ENCODE peak calls at places on chromosomes 6 and 20, in nine cellular contexts. One of them, this sample, is unnamed.

GRCh38 chr6:66771626-66772025 is 1064.6 kb upstream of the EYS start:
- DNase-seq in mammary epithelial cell: no peak
- DNase-seq in body of pancreas: no peak
- DNase-seq in PC-3: no peak
- DNase-seq in epithelial cell of esophagus: no peak
- DNase-seq in H9: no peak
- DNase-seq in esophagus squamous epithelium: no peak
- DNase-seq in lower leg skin: no peak
- DNase-seq in mucosa of descending colon: no peak
- DNase-seq in this sample: peak

GRCh38 chr20:45066372-45066771 is 34.6 kb downstream of the KCNS1 start:
- DNase-seq in lower leg skin: no peak
- DNase-seq in body of pancreas: no peak
- DNase-seq in PC-3: no peak
- DNase-seq in mucosa of descending colon: no peak
- DNase-seq in epithelial cell of esophagus: no peak
- DNase-seq in H9: no peak
- DNase-seq in esophagus squamous epithelium: no peak
- DNase-seq in mammary epithelial cell: no peak
- DNase-seq in this sample: no peak

GRCh38 chr6:145787688-145788087 is 26.9 kb downstream of the FBXO30 start:
- DNase-seq in H9: no peak
- DNase-seq in esophagus squamous epithelium: no peak
- DNase-seq in PC-3: no peak
- DNase-seq in mammary epithelial cell: no peak
- DNase-seq in mucosa of descending colon: no peak
- DNase-seq in lower leg skin: no peak
- DNase-seq in epithelial cell of esophagus: no peak
- DNase-seq in body of pancreas: no peak
- DNase-seq in this sample: no peak

GRCh38 chr6:27582928-27583725 is 110.2 kb upstream of the ZNF184 start:
- DNase-seq in esophagus squamous epithelium: no peak
- DNase-seq in mucosa of descending colon: no peak
- DNase-seq in H9: peak
- DNase-seq in body of pancreas: no peak
- DNase-seq in lower leg skin: no peak
- DNase-seq in mammary epithelial cell: peak
- DNase-seq in PC-3: peak
- DNase-seq in epithelial cell of esophagus: peak
- DNase-seq in this sample: peak

GRCh38 chr6:136031982-136032381 is 180.5 kb downstream of the PDE7B start:
- DNase-seq in esophagus squamous epithelium: no peak
- DNase-seq in lower leg skin: no peak
- DNase-seq in H9: no peak
- DNase-seq in mucosa of descending colon: no peak
- DNase-seq in PC-3: peak
- DNase-seq in mammary epithelial cell: no peak
- DNase-seq in body of pancreas: no peak
- DNase-seq in epithelial cell of esophagus: peak
- DNase-seq in this sample: peak

GRCh38 chr6:150857062-150857905 is 8.2 kb upstream of the MTHFD1L start:
- DNase-seq in H9: no peak
- DNase-seq in epithelial cell of esophagus: peak
- DNase-seq in mucosa of descending colon: no peak
- DNase-seq in mammary epithelial cell: peak
- DNase-seq in lower leg skin: no peak
- DNase-seq in esophagus squamous epithelium: no peak
- DNase-seq in body of pancreas: no peak
- DNase-seq in PC-3: peak
- DNase-seq in this sample: peak

GRCh38 chr20:17315491-17316231 is 88.8 kb downstream of the PCSK2 start:
- DNase-seq in mucosa of descending colon: no peak
- DNase-seq in lower leg skin: no peak
- DNase-seq in H9: peak
- DNase-seq in epithelial cell of esophagus: no peak
- DNase-seq in mammary epithelial cell: no peak
- DNase-seq in body of pancreas: peak
- DNase-seq in esophagus squamous epithelium: no peak
- DNase-seq in PC-3: no peak
- DNase-seq in this sample: no peak

GRCh38 chr20:53077373-53078205 is 105.4 kb downstream of the TSHZ2 start:
- DNase-seq in mammary epithelial cell: peak
- DNase-seq in lower leg skin: no peak
- DNase-seq in esophagus squamous epithelium: no peak
- DNase-seq in H9: no peak
- DNase-seq in epithelial cell of esophagus: peak
- DNase-seq in body of pancreas: peak
- DNase-seq in PC-3: peak
- DNase-seq in mucosa of descending colon: no peak
- DNase-seq in this sample: peak

GRCh38 chr6:17277256-17277655 is 3.9 kb upstream of the RBM24 start:
- DNase-seq in esophagus squamous epithelium: no peak
- DNase-seq in mucosa of descending colon: no peak
- DNase-seq in lower leg skin: no peak
- DNase-seq in PC-3: no peak
- DNase-seq in mammary epithelial cell: no peak
- DNase-seq in body of pancreas: no peak
- DNase-seq in H9: no peak
- DNase-seq in epithelial cell of esophagus: no peak
- DNase-seq in this sample: no peak

GRCh38 chr6:33692078-33692759 is 19.3 kb downstream of the UQCC2 start:
- DNase-seq in mucosa of descending colon: no peak
- DNase-seq in PC-3: peak
- DNase-seq in epithelial cell of esophagus: no peak
- DNase-seq in mammary epithelial cell: no peak
- DNase-seq in H9: peak
- DNase-seq in body of pancreas: no peak
- DNase-seq in lower leg skin: no peak
- DNase-seq in esophagus squamous epithelium: no peak
- DNase-seq in this sample: no peak

GRCh38 chr20:10316582-10316981 is 98.0 kb downstream of the SNAP25 start:
- DNase-seq in lower leg skin: no peak
- DNase-seq in mucosa of descending colon: no peak
- DNase-seq in H9: no peak
- DNase-seq in PC-3: peak
- DNase-seq in esophagus squamous epithelium: no peak
- DNase-seq in epithelial cell of esophagus: no peak
- DNase-seq in mammary epithelial cell: no peak
- DNase-seq in body of pancreas: no peak
- DNase-seq in this sample: no peak

GRCh38 chr6:150470131-150470530 is 101.3 kb downstream of the IYD start:
- DNase-seq in H9: no peak
- DNase-seq in esophagus squamous epithelium: no peak
- DNase-seq in body of pancreas: no peak
- DNase-seq in lower leg skin: no peak
- DNase-seq in mammary epithelial cell: no peak
- DNase-seq in epithelial cell of esophagus: no peak
- DNase-seq in mucosa of descending colon: no peak
- DNase-seq in PC-3: no peak
- DNase-seq in this sample: no peak

GRCh38 chr6:132446136-132446535 is 44.9 kb upstream of the MOXD1 start:
- DNase-seq in epithelial cell of esophagus: no peak
- DNase-seq in mammary epithelial cell: no peak
- DNase-seq in PC-3: no peak
- DNase-seq in mucosa of descending colon: no peak
- DNase-seq in H9: no peak
- DNase-seq in body of pancreas: no peak
- DNase-seq in esophagus squamous epithelium: no peak
- DNase-seq in lower leg skin: no peak
- DNase-seq in this sample: no peak

GRCh38 chr6:39752835-39753744 is 27.9 kb upstream of the KIF6 start:
- DNase-seq in mammary epithelial cell: no peak
- DNase-seq in mucosa of descending colon: no peak
- DNase-seq in body of pancreas: no peak
- DNase-seq in epithelial cell of esophagus: no peak
- DNase-seq in PC-3: no peak
- DNase-seq in H9: no peak
- DNase-seq in esophagus squamous epithelium: no peak
- DNase-seq in lower leg skin: no peak
- DNase-seq in this sample: no peak

GRCh38 chr6:7918403-7918802 is 7.8 kb upstream of the TXNDC5 start:
- DNase-seq in lower leg skin: no peak
- DNase-seq in mucosa of descending colon: no peak
- DNase-seq in PC-3: no peak
- DNase-seq in epithelial cell of esophagus: no peak
- DNase-seq in esophagus squamous epithelium: no peak
- DNase-seq in H9: no peak
- DNase-seq in mammary epithelial cell: no peak
- DNase-seq in body of pancreas: no peak
- DNase-seq in this sample: no peak

GRCh38 chr6:8219352-8219943 is 117.1 kb upstream of the EEF1E1 start:
- DNase-seq in body of pancreas: peak
- DNase-seq in mucosa of descending colon: no peak
- DNase-seq in esophagus squamous epithelium: no peak
- DNase-seq in PC-3: peak
- DNase-seq in lower leg skin: no peak
- DNase-seq in H9: no peak
- DNase-seq in mammary epithelial cell: peak
- DNase-seq in epithelial cell of esophagus: peak
- DNase-seq in this sample: peak

GRCh38 chr6:167426620-167427019 is 101.7 kb downstream of the TTLL2 start:
- DNase-seq in esophagus squamous epithelium: no peak
- DNase-seq in H9: no peak
- DNase-seq in lower leg skin: no peak
- DNase-seq in epithelial cell of esophagus: no peak
- DNase-seq in PC-3: no peak
- DNase-seq in mammary epithelial cell: no peak
- DNase-seq in body of pancreas: no peak
- DNase-seq in mucosa of descending colon: no peak
- DNase-seq in this sample: no peak

GRCh38 chr20:50251992-50252491 is 61.4 kb downstream of the CEBPB start:
- DNase-seq in mammary epithelial cell: no peak
- DNase-seq in mucosa of descending colon: no peak
- DNase-seq in lower leg skin: no peak
- DNase-seq in body of pancreas: no peak
- DNase-seq in PC-3: peak
- DNase-seq in epithelial cell of esophagus: no peak
- DNase-seq in esophagus squamous epithelium: no peak
- DNase-seq in H9: no peak
- DNase-seq in this sample: peak

GRCh38 chr6:34602318-34603111 is 46.4 kb upstream of the SPDEF start:
- DNase-seq in epithelial cell of esophagus: peak
- DNase-seq in PC-3: peak
- DNase-seq in lower leg skin: peak
- DNase-seq in H9: no peak
- DNase-seq in body of pancreas: peak
- DNase-seq in esophagus squamous epithelium: no peak
- DNase-seq in mammary epithelial cell: no peak
- DNase-seq in mucosa of descending colon: peak
- DNase-seq in this sample: peak

GRCh38 chr6:10505529-10505928 is 15.6 kb upstream of the GCNT2 start:
- DNase-seq in H9: no peak
- DNase-seq in body of pancreas: no peak
- DNase-seq in lower leg skin: peak
- DNase-seq in esophagus squamous epithelium: no peak
- DNase-seq in mammary epithelial cell: no peak
- DNase-seq in PC-3: no peak
- DNase-seq in epithelial cell of esophagus: peak
- DNase-seq in mucosa of descending colon: no peak
- DNase-seq in this sample: peak
- TF ChIP-seq CTCF in H9: peak
- TF ChIP-seq CTCF in body of pancreas: no peak
- TF ChIP-seq CTCF in lower leg skin: no peak
- TF ChIP-seq CTCF in esophagus squamous epithelium: no peak
- TF ChIP-seq CTCF in mammary epithelial cell: no peak
- TF ChIP-seq CTCF in PC-3: no peak
- TF ChIP-seq CTCF in epithelial cell of esophagus: no peak
- TF ChIP-seq CTCF in mucosa of descending colon: no peak
- TF ChIP-seq CTCF in this sample: no peak

DNA sequence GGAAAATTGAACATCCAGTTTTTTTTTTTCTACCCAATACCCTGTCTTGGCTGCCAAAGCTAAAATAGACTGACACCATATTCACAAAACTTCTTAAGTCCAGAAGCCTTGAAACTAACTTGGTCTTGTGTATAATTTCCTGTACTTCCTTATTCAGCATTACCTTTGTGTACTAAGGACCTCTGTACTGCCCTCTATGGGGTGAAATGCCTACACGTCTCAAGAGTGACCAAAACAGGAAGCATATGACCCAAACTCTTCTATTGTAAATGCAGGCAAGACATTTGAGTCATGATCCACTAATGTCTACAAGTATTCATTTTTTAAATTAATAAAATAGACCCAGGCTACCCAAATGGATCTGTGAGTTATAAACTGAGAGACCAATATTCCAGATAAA is 50.4 kb downstream of the HMGCLL1 start:
- DNase-seq in epithelial cell of esophagus: peak
- DNase-seq in PC-3: peak
- DNase-seq in lower leg skin: no peak
- DNase-seq in H9: no peak
- DNase-seq in mammary epithelial cell: peak
- DNase-seq in esophagus squamous epithelium: no peak
- DNase-seq in body of pancreas: no peak
- DNase-seq in mucosa of descending colon: no peak
- DNase-seq in this sample: peak
- TF ChIP-seq CTCF in epithelial cell of esophagus: peak
- TF ChIP-seq CTCF in PC-3: peak
- TF ChIP-seq CTCF in lower leg skin: no peak
- TF ChIP-seq CTCF in H9: peak
- TF ChIP-seq CTCF in mammary epithelial cell: peak
- TF ChIP-seq CTCF in esophagus squamous epithelium: no peak
- TF ChIP-seq CTCF in body of pancreas: no peak
- TF ChIP-seq CTCF in mucosa of descending colon: no peak
- TF ChIP-seq CTCF in this sample: peak

GRCh38 chr20:15654208-15654649 is 919.0 kb downstream of the KIF16B start:
- DNase-seq in body of pancreas: peak
- DNase-seq in esophagus squamous epithelium: no peak
- DNase-seq in mucosa of descending colon: no peak
- DNase-seq in H9: peak
- DNase-seq in epithelial cell of esophagus: peak
- DNase-seq in lower leg skin: no peak
- DNase-seq in PC-3: peak
- DNase-seq in mammary epithelial cell: peak
- DNase-seq in this sample: peak
- TF ChIP-seq CTCF in body of pancreas: peak
- TF ChIP-seq CTCF in esophagus squamous epithelium: peak
- TF ChIP-seq CTCF in mucosa of descending colon: peak
- TF ChIP-seq CTCF in H9: peak
- TF ChIP-seq CTCF in epithelial cell of esophagus: peak
- TF ChIP-seq CTCF in lower leg skin: no peak
- TF ChIP-seq CTCF in PC-3: peak
- TF ChIP-seq CTCF in mammary epithelial cell: peak
- TF ChIP-seq CTCF in this sample: peak

GRCh38 chr6:21023210-21023609 is 489.0 kb downstream of the CDKAL1 start:
- DNase-seq in mammary epithelial cell: peak
- DNase-seq in PC-3: peak
- DNase-seq in H9: no peak
- DNase-seq in esophagus squamous epithelium: no peak
- DNase-seq in lower leg skin: no peak
- DNase-seq in body of pancreas: no peak
- DNase-seq in mucosa of descending colon: no peak
- DNase-seq in epithelial cell of esophagus: peak
- DNase-seq in this sample: no peak

GRCh38 chr6:21022343-21023107 is 488.3 kb downstream of the CDKAL1 start:
- DNase-seq in esophagus squamous epithelium: no peak
- DNase-seq in mammary epithelial cell: peak
- DNase-seq in PC-3: peak
- DNase-seq in mucosa of descending colon: peak
- DNase-seq in H9: peak
- DNase-seq in epithelial cell of esophagus: peak
- DNase-seq in lower leg skin: no peak
- DNase-seq in body of pancreas: peak
- DNase-seq in this sample: peak

GRCh38 chr6:21024621-21025020 is 490.4 kb downstream of the CDKAL1 start:
- DNase-seq in lower leg skin: no peak
- DNase-seq in H9: no peak
- DNase-seq in mammary epithelial cell: no peak
- DNase-seq in PC-3: no peak
- DNase-seq in esophagus squamous epithelium: no peak
- DNase-seq in epithelial cell of esophagus: no peak
- DNase-seq in mucosa of descending colon: no peak
- DNase-seq in body of pancreas: no peak
- DNase-seq in this sample: no peak

GRCh38 chr6:21019614-21020013 is 485.4 kb downstream of the CDKAL1 start:
- DNase-seq in mucosa of descending colon: no peak
- DNase-seq in H9: no peak
- DNase-seq in epithelial cell of esophagus: no peak
- DNase-seq in esophagus squamous epithelium: no peak
- DNase-seq in mammary epithelial cell: no peak
- DNase-seq in PC-3: peak
- DNase-seq in body of pancreas: no peak
- DNase-seq in lower leg skin: no peak
- DNase-seq in this sample: peak
- TF ChIP-seq CTCF in mucosa of descending colon: no peak
- TF ChIP-seq CTCF in H9: no peak
- TF ChIP-seq CTCF in epithelial cell of esophagus: peak
- TF ChIP-seq CTCF in esophagus squamous epithelium: peak
- TF ChIP-seq CTCF in mammary epithelial cell: no peak
- TF ChIP-seq CTCF in PC-3: peak
- TF ChIP-seq CTCF in body of pancreas: no peak
- TF ChIP-seq CTCF in lower leg skin: no peak
- TF ChIP-seq CTCF in this sample: peak